ENCODE peak calls at places on chromosomes 6 and 20, in seven cellular contexts. N is SJSA1, L is neural progenitor cell, H is colonic mucosa, I is uterus, Y is HCT116, D is lower lobe of right lung. B is an unnamed sample.

GRCh38 chr6:150079604-150080003 is 10.7 kb upstream of the ULBP3 start:
- DNase-seq in Y (no peak), H (no peak), N (no peak), I (no peak), L (peak), D (no peak), B (no peak)

GRCh38 chr20:62303327-62304226 is 780 bp downstream of the ADRM1 start:
- DNase-seq in D (no peak), Y (no peak), L (peak), N (peak), H (peak), I (no peak), B (no peak)

GRCh38 chr6:26556263-26557070 is 18.3 kb downstream of the HMGN4 start:
- DNase-seq in H (no peak), N (peak), D (no peak), I (peak), Y (peak), L (peak), B (no peak)

GRCh38 chr20:1322511-1323245 is 6.3 kb downstream of the SDCBP2 start:
- DNase-seq in N (peak), L (no peak), D (no peak), I (peak), Y (no peak), H (no peak), B (peak)

GRCh38 chr6:26284537-26285142 is 80.4 kb upstream of the BTN3A2 start:
- DNase-seq in H (peak), N (peak), D (peak), I (peak), L (peak), Y (no peak), B (no peak)

GRCh38 chr6:35359744-35360348 is 17.5 kb downstream of the PPARD start:
- DNase-seq in Y (no peak), N (no peak), L (peak), H (no peak), I (no peak), D (no peak), B (no peak)

GRCh38 chr6:166494757-166495486 is 91.6 kb downstream of the RAMACL start:
- DNase-seq in I (no peak), L (no peak), N (no peak), D (no peak), H (no peak), Y (no peak), B (no peak)

GRCh38 chr6:42013134-42013516 is 37.2 kb upstream of the TAF8 start:
- DNase-seq in H (no peak), I (no peak), Y (no peak), N (no peak), L (no peak), D (no peak), B (no peak)

GRCh38 chr6:28408076-28408802 is 8.7 kb upstream of the ZSCAN12 start:
- DNase-seq in D (no peak), I (no peak), Y (no peak), L (no peak), N (no peak), H (no peak), B (no peak)

GRCh38 chr6:47671777-47672176 is 26.6 kb upstream of the ADGRF4 start:
- DNase-seq in D (no peak), H (no peak), I (no peak), N (no peak), Y (no peak), L (no peak), B (no peak)
- H3K27ac ChIP-seq in D (no peak), H (no peak), I (no peak), N (no peak), Y (no peak), L (no peak), B (no peak)

GRCh38 chr6:45426251-45426650 is 48.5 kb upstream of the SUPT3H start:
- DNase-seq in H (no peak), D (no peak), Y (no peak), L (no peak), N (peak), I (no peak), B (no peak)
- H3K27ac ChIP-seq in H (no peak), D (no peak), Y (no peak), L (no peak), N (peak), I (no peak), B (no peak)

GRCh38 chr6:33761581-33761921 is 14.8 kb upstream of the IP6K3 start:
- DNase-seq in L (no peak), D (no peak), N (no peak), H (no peak), I (no peak), Y (no peak), B (no peak)
- H3K27ac ChIP-seq in L (no peak), D (peak), N (no peak), H (no peak), I (no peak), Y (no peak), B (peak)

GRCh38 chr6:18350728-18351127 is 36.4 kb upstream of the RNF144B start:
- DNase-seq in L (no peak), Y (no peak), N (no peak), I (no peak), H (no peak), D (no peak), B (no peak)

GRCh38 chr6:18352001-18352400 is 35.1 kb upstream of the RNF144B start:
- DNase-seq in D (no peak), I (no peak), Y (no peak), H (no peak), L (no peak), N (no peak), B (no peak)

GRCh38 chr6:18352842-18353241 is 34.3 kb upstream of the RNF144B start:
- DNase-seq in N (no peak), Y (no peak), H (no peak), L (no peak), D (no peak), I (no peak), B (peak)

GRCh38 chr6:18349350-18349749 is 37.8 kb upstream of the RNF144B start:
- DNase-seq in D (no peak), I (no peak), H (no peak), Y (no peak), L (no peak), N (no peak), B (no peak)

DNA sequence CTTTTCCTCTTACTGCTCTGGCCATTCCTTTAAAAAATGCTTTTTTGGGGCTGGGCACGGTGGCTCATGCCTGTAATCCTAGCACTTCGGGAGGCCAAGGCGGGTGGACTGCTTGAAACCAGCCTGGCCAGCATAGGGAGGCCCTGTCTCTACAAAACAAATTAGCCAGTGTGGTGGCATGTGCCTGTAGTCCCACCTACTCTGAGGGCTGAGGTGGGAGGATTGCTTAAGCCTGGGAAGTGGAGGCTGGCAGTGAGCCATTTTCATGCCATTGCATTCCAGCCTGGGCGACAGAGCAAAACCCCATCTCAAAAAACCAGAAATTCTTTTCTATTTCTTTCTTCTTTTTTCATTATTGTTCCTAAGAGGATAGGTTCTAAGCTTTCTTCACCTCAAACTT is 36.9 kb upstream of the RNF144B start:
- DNase-seq in L (no peak), H (no peak), N (no peak), D (peak), I (no peak), Y (no peak), B (no peak)
- H3K27ac ChIP-seq in L (no peak), H (no peak), N (no peak), D (no peak), I (no peak), Y (no peak), B (peak)

DNA sequence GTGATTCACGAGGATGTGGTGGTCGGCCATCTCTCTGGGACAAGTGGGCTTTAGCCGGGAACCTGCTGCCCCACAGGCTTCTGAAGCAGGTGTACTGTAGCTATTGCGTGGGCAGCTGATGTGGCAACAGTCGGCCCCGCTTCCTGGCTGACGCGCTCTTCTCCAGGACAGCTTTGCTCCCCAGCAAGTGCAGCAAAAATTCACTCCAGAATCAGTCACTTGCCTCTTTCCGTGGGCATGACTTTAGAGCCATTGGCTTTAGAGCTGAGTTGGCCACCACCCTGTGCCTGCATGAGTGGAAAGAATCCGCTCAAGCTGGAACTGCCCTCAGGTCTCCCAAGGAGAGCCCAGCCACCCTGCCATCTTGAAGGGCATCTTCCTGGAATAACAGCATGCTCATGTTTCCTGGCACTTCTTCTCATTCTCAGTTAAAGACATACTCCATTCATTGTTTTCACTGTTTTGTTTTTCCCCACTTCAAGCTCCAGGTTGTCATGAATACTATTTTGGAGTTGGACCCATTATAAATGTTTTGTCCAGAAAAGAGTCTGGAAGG is 178.3 kb downstream of the ZDHHC14 start:
- DNase-seq in H (no peak), I (no peak), L (no peak), D (no peak), Y (no peak), N (no peak), B (no peak)
- H3K27ac ChIP-seq in H (no peak), I (no peak), L (no peak), D (no peak), Y (no peak), N (no peak), B (no peak)

GRCh38 chr20:41476446-41476845 is 109.8 kb upstream of the EMILIN3 start:
- DNase-seq in N (no peak), D (no peak), Y (no peak), I (no peak), L (no peak), H (no peak), B (no peak)

GRCh38 chr20:41480054-41480770 is 113.6 kb upstream of the EMILIN3 start:
- DNase-seq in L (no peak), I (no peak), N (no peak), H (no peak), Y (no peak), D (no peak), B (no peak)

GRCh38 chr20:41476013-41476441 is 109.4 kb upstream of the EMILIN3 start:
- DNase-seq in H (peak), L (no peak), Y (no peak), D (no peak), N (no peak), I (no peak), B (peak)

GRCh38 chr20:41479113-41479512 is 112.5 kb upstream of the EMILIN3 start:
- DNase-seq in H (no peak), L (no peak), N (no peak), I (no peak), D (no peak), Y (no peak), B (no peak)

DNA sequence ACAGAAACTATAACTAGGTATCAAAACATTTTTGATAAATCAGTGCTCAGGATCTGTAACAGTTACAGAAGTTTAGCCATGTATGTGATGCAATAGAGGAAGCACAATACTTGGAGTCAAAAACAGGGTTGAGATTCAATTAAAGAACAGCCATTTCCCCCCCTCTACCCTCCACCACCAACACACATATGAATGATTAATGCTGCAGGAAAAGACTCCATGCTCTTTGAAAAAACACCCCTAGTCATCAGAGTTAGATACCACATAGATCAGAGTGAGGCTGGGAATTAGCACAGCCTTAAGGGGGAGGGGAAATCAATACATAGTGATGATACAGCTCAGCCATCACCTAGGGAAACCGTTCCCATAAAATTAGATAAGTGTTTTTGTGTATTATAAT is 108.9 kb upstream of the EMILIN3 start:
- DNase-seq in I (no peak), Y (no peak), L (no peak), D (no peak), H (no peak), N (no peak), B (no peak)
- H3K27ac ChIP-seq in I (peak), Y (no peak), L (no peak), D (no peak), H (no peak), N (no peak), B (no peak)

B was measured in RWPE1.